ENCODE peak calls at places on chromosomes 2 and 18, in eight cellular contexts. G is pancreas, X is left ventricle myocardium inferior, A is cardiac muscle cell, Y is upper lobe of right lung, C is PC-9, F is transverse colon, Z is tibial artery. L is an unnamed sample. For H3K9me3 and H3K4me1, the result is how much of the 10 kb centered on the place peaks cover.

GRCh38 chr2:217937446-217937845 is 65.3 kb downstream of the TNS1 start:
- DNase-seq in Z (no peak), G (peak), A (no peak), F (no peak), C (no peak), Y (peak), X (peak), L (no peak)

GRCh38 chr2:10079192-10079930 is 850 bp downstream of the CYS1 start:
- DNase-seq in Z (peak), A (peak), C (peak), F (no peak), X (peak), Y (no peak), G (peak), L (no peak)

GRCh38 chr18:75377975-75378673 is 49.4 kb downstream of the SMIM21 start:
- DNase-seq in G (no peak), X (no peak), Z (no peak), F (no peak), Y (no peak), A (no peak), C (no peak), L (no peak)

GRCh38 chr2:73053316-73054114 is 18.0 kb downstream of the SFXN5 start:
- DNase-seq in Z (no peak), F (no peak), C (no peak), A (no peak), X (no peak), Y (no peak), G (no peak), L (no peak)

GRCh38 chr2:200042944-200043343 is 87.6 kb downstream of the MAIP1 start:
- DNase-seq in G (no peak), X (no peak), A (no peak), Z (no peak), Y (no peak), F (no peak), C (no peak), L (no peak)

GRCh38 chr18:49273201-49273880 is 187.1 kb downstream of the DYM start:
- DNase-seq in X (no peak), C (no peak), F (no peak), G (no peak), Z (no peak), A (no peak), Y (no peak), L (no peak)

GRCh38 chr18:52313213-52313612 is 26.8 kb upstream of the DCC start:
- DNase-seq in Z (no peak), G (no peak), F (no peak), X (no peak), C (no peak), A (no peak), Y (no peak), L (no peak)

GRCh38 chr2:35228584-35228983 is 1127.0 kb upstream of the CRIM1 start:
- DNase-seq in A (no peak), C (no peak), Y (no peak), G (no peak), Z (no peak), X (no peak), F (no peak), L (no peak)

GRCh38 chr2:122096788-122097187 is 341.3 kb downstream of the TSN start:
- DNase-seq in C (no peak), F (no peak), X (no peak), Z (no peak), Y (no peak), A (no peak), G (no peak), L (no peak)

GRCh38 chr18:41870191-41870590 is 84.8 kb upstream of the PIK3C3 start:
- DNase-seq in X (no peak), A (no peak), Y (no peak), G (no peak), Z (no peak), C (no peak), F (no peak), L (no peak)

GRCh38 chr18:76391038-76391437 is 104.0 kb downstream of the ZNF516 start:
- DNase-seq in A (no peak), G (no peak), F (no peak), Y (no peak), X (no peak), Z (no peak), C (no peak), L (no peak)

DNA sequence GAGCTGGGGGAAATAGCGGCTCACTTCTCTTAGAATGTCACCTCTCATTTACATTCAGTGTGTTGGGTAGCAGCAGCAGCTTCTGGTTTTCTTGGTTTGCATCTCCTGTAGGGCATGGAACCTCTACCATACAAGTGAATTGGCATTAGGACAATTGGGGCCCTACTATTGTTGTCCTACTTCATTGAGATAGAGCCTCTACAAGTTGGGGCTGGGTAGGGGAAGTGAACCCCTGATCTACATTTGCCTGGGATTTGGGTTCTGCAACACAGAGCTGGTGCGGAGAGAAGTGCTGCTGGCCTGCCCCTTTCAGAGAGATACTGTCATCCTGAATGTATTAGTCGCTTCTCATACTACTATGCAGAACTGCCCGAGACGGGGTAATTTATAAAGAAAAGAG is 391.6 kb upstream of the HS6ST1 start:
- DNase-seq in Z (no peak), C (no peak), A (no peak), X (no peak), G (no peak), F (no peak), Y (no peak), L (no peak)
- H3K9me3 ChIP-seq in Z (under half), C (under half), A (under half), X (under half), G (under half), F (under half), Y (under half), L (under half)

DNA sequence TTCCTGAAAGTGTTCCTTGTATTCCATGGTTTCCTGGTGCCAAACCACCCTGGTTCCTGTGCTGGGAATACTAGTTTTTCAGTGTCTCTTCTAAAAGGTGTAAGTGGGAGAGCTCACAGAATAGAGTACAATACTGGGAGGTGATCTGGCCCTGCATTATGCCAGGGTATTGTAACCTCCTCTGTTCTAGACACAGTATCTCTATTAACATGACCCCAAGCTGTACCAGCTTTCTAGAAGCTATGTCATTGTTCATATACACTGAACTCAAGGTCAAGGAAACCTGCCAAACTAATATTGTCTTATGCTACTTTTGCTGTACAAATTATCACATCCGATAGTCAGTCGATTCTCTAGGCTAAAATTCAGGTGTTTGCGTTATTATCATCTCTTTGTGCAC is 32.7 kb downstream of the SETBP1 start:
- DNase-seq in Z (no peak), A (no peak), C (no peak), X (no peak), Y (no peak), G (no peak), F (no peak), L (no peak)
- H3K4me1 ChIP-seq in Z (under half), A (under half), C (under half), X (under half), Y (under half), G (under half), F (under half), L (under half)

DNA sequence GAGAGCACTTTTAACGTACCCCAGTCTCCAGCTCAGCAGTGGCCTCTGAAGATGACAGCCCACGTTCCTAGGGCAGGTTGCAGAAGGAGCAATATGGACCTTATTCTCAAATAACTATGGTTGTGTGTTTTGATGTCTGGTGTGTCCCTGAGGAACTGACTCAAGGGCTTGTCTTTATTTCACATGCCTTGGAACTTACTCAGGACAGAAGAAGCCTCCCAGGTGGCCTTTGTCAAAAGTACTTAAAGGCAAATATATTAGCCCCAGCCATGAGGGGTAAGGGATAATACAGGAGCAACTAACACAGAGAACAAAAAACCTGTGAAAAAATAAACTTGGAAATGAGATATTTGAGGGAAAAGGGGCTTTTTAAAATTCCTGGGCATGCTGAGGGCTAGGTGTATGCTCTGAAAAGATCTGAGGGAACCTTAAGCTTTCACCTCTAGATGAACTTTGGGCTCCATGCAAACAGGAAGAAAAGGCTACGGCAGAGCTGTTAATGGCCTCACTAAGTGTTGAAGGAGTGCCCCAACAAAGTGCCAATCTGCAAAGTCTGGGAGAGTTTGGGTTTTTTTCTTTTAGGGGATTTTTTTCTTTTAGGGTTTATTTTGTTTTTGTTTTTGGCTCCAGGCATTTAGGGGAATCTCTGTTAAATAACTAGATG is 40.3 kb downstream of the SRBD1 start:
- DNase-seq in X (no peak), F (no peak), A (no peak), Z (no peak), C (no peak), Y (no peak), G (no peak), L (no peak)
- TF ChIP-seq CTCF in X (no peak), F (no peak), A (no peak), Z (no peak), C (no peak), Y (no peak), G (no peak), L (no peak)

GRCh38 chr2:191657977-191658376 is 20.0 kb upstream of the NABP1 start:
- DNase-seq in Z (no peak), A (no peak), C (no peak), F (no peak), Y (no peak), G (no peak), X (no peak), L (no peak)
- H3K9me3 ChIP-seq in Z (under half), A (under half), C (under half), F (under half), Y (under half), G (under half), X (under half), L (under half)

GRCh38 chr2:74417763-74418162 is 3.7 kb downstream of the C2orf81 start:
- DNase-seq in X (no peak), F (no peak), C (no peak), Z (no peak), Y (no peak), A (no peak), G (no peak), L (no peak)

GRCh38 chr2:74420006-74420405 is 1.4 kb downstream of the C2orf81 start:
- DNase-seq in F (no peak), C (no peak), G (no peak), Y (no peak), X (no peak), Z (no peak), A (no peak), L (no peak)

GRCh38 chr2:74416721-74417120 is 4.7 kb downstream of the C2orf81 start:
- DNase-seq in C (no peak), Z (no peak), G (no peak), A (no peak), F (no peak), Y (no peak), X (no peak), L (no peak)

GRCh38 chr2:74419345-74419744 is 2.1 kb downstream of the C2orf81 start:
- DNase-seq in G (no peak), Z (no peak), F (no peak), C (no peak), Y (no peak), X (no peak), A (no peak), L (no peak)

DNA sequence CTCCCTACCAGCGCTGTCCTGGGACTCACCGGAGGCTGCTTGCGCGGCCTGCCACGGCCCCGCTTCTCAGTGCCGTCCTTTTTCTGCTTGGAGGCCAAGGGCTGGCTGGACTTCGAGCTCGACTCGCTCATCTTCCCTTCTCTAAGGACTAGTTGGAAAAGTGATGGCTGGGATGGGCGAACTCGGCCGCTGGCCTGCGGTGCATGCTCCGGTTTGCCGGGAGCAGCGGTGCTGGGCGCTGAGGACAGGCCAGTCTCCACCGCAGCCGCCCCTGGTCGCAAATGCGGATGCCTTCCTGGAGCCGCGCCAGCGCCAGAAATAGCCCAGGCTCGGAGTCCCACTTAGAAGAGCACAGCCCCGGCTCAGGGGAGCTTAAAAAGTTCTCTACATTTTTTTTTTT is 3.1 kb downstream of the C2orf81 start:
- DNase-seq in F (no peak), X (peak), C (no peak), G (no peak), A (no peak), Z (no peak), Y (no peak), L (no peak)
- H3K4me1 ChIP-seq in F (under half), X (half or more), C (under half), G (under half), A (under half), Z (under half), Y (under half), L (under half)

L was measured in Peyer's patch.